ENCODE peak calls at places on chromosomes 16 and 17, in nine cellular contexts. One of them, this sample, is unnamed.
A peak's percentile ranks its signal among the peaks of the same experiment; 100 is the strongest.

GRCh38 chr17:41589301-41589700 is 2.6 kb upstream of the KRT14 start:
- DNase-seq in lung: no peak
- DNase-seq in GM06990: no peak
- DNase-seq in mammary epithelial cell: no peak
- DNase-seq in thoracic aorta: no peak
- DNase-seq in adrenal gland: no peak
- DNase-seq in sigmoid colon: peak; percentile 35
- DNase-seq in cardiac muscle cell: no peak
- DNase-seq in prostate gland: no peak
- DNase-seq in this sample: no peak

GRCh38 chr16:23566724-23567123 is 9.2 kb downstream of the UBFD1 start:
- DNase-seq in prostate gland: no peak
- DNase-seq in GM06990: no peak
- DNase-seq in adrenal gland: no peak
- DNase-seq in thoracic aorta: no peak
- DNase-seq in lung: no peak
- DNase-seq in cardiac muscle cell: no peak
- DNase-seq in sigmoid colon: no peak
- DNase-seq in mammary epithelial cell: no peak
- DNase-seq in this sample: no peak

GRCh38 chr16:75244225-75244792 is 7.1 kb downstream of the BCAR1 start:
- DNase-seq in sigmoid colon: peak; percentile 84
- DNase-seq in adrenal gland: no peak
- DNase-seq in GM06990: no peak
- DNase-seq in prostate gland: no peak
- DNase-seq in mammary epithelial cell: no peak
- DNase-seq in cardiac muscle cell: no peak
- DNase-seq in lung: peak; percentile 56
- DNase-seq in thoracic aorta: no peak
- DNase-seq in this sample: peak; percentile 59

GRCh38 chr17:4710693-4711634 is 532 bp downstream of the ARRB2 start:
- DNase-seq in prostate gland: no peak
- DNase-seq in GM06990: no peak
- DNase-seq in thoracic aorta: no peak
- DNase-seq in mammary epithelial cell: no peak
- DNase-seq in cardiac muscle cell: no peak
- DNase-seq in adrenal gland: peak; percentile 50
- DNase-seq in lung: peak; percentile 49
- DNase-seq in sigmoid colon: no peak
- DNase-seq in this sample: no peak

GRCh38 chr17:72430611-72431432 is 310.0 kb downstream of the SOX9 start:
- DNase-seq in thoracic aorta: no peak
- DNase-seq in GM06990: no peak
- DNase-seq in sigmoid colon: no peak
- DNase-seq in cardiac muscle cell: no peak
- DNase-seq in lung: no peak
- DNase-seq in prostate gland: no peak
- DNase-seq in adrenal gland: no peak
- DNase-seq in mammary epithelial cell: no peak
- DNase-seq in this sample: peak; percentile 14

GRCh38 chr17:10702574-10702973 is 5.2 kb downstream of the ADPRM start:
- DNase-seq in lung: no peak
- DNase-seq in adrenal gland: no peak
- DNase-seq in sigmoid colon: no peak
- DNase-seq in GM06990: no peak
- DNase-seq in cardiac muscle cell: no peak
- DNase-seq in prostate gland: no peak
- DNase-seq in thoracic aorta: no peak
- DNase-seq in mammary epithelial cell: no peak
- DNase-seq in this sample: peak; percentile 67

GRCh38 chr17:31495049-31495885 is 103.8 kb downstream of the RAB11FIP4 start:
- DNase-seq in sigmoid colon: no peak
- DNase-seq in cardiac muscle cell: no peak
- DNase-seq in GM06990: peak; percentile 41
- DNase-seq in adrenal gland: no peak
- DNase-seq in prostate gland: no peak
- DNase-seq in lung: no peak
- DNase-seq in thoracic aorta: no peak
- DNase-seq in mammary epithelial cell: peak; percentile 37
- DNase-seq in this sample: no peak

GRCh38 chr16:49492090-49492801 is 118.6 kb downstream of the C16orf78 start:
- DNase-seq in lung: no peak
- DNase-seq in mammary epithelial cell: no peak
- DNase-seq in cardiac muscle cell: peak; percentile 64
- DNase-seq in thoracic aorta: no peak
- DNase-seq in GM06990: no peak
- DNase-seq in prostate gland: peak; percentile 27
- DNase-seq in sigmoid colon: peak; percentile 73
- DNase-seq in adrenal gland: peak; percentile 22
- DNase-seq in this sample: peak; percentile 21

GRCh38 chr16:80300876-80301275 is 239.9 kb upstream of the DYNLRB2 start:
- DNase-seq in cardiac muscle cell: peak; percentile 29
- DNase-seq in mammary epithelial cell: peak; percentile 11
- DNase-seq in adrenal gland: no peak
- DNase-seq in sigmoid colon: no peak
- DNase-seq in thoracic aorta: no peak
- DNase-seq in GM06990: no peak
- DNase-seq in lung: no peak
- DNase-seq in prostate gland: no peak
- DNase-seq in this sample: peak; percentile 20

GRCh38 chr17:42174126-42174783 is 6.7 kb downstream of the KCNH4 start:
- DNase-seq in adrenal gland: no peak
- DNase-seq in lung: no peak
- DNase-seq in cardiac muscle cell: no peak
- DNase-seq in thoracic aorta: no peak
- DNase-seq in mammary epithelial cell: no peak
- DNase-seq in sigmoid colon: no peak
- DNase-seq in prostate gland: no peak
- DNase-seq in GM06990: no peak
- DNase-seq in this sample: no peak

DNA sequence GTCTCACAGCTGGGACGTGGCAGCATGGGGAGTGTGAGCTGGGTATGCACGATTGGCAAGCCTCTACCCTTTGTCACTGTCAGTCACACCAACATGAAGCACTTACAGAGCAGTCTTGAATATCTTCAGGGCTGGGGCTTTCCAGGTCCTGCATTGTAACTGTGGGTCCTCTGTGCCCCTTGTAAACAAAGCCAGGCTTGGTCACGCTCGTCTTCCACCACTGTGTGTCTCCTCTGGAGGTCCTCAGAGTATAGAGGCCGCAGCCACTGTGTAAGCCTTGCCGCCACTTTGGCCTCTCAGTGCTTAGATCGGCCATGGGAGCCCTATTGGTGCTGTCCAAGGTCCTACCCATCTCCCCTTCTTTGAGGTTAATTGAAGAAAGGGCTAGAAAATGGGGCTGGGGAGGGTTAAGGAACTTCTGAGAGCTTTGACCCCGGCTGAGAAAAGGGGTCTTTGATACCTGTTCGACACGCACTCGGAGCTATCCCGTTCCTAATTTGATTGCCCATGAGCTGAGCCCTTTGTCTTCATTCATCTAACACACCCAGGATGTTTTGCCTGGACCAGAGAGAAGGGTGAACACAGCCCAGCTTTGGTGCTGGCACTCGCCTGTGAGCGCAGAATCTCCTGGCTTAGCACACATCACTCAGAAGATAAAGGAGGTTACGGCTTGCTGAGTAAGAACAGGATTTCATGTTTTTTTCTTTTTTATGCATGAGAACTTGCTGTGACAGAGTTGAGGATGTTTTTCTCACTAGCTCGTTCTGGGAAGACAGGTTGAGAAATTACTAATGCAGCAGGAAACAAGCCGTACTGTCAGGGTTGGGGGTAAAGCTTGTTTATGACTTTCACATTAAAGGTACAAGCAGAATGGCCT is 267.9 kb downstream of the CPPED1 start:
- DNase-seq in GM06990: peak; percentile 81
- DNase-seq in adrenal gland: no peak
- DNase-seq in thoracic aorta: no peak
- DNase-seq in sigmoid colon: no peak
- DNase-seq in mammary epithelial cell: no peak
- DNase-seq in prostate gland: no peak
- DNase-seq in lung: no peak
- DNase-seq in cardiac muscle cell: peak; percentile 74
- DNase-seq in this sample: peak; percentile 4
- H3K4me3 ChIP-seq in GM06990: no peak overlapping the region
- H3K4me3 ChIP-seq in adrenal gland: no peak overlapping the region
- H3K4me3 ChIP-seq in thoracic aorta: no peak overlapping the region
- H3K4me3 ChIP-seq in sigmoid colon: no peak overlapping the region
- H3K4me3 ChIP-seq in mammary epithelial cell: no peak overlapping the region
- H3K4me3 ChIP-seq in prostate gland: no peak overlapping the region
- H3K4me3 ChIP-seq in lung: no peak overlapping the region
- H3K4me3 ChIP-seq in cardiac muscle cell: no peak overlapping the region
- H3K4me3 ChIP-seq in this sample: no peak overlapping the region

DNA sequence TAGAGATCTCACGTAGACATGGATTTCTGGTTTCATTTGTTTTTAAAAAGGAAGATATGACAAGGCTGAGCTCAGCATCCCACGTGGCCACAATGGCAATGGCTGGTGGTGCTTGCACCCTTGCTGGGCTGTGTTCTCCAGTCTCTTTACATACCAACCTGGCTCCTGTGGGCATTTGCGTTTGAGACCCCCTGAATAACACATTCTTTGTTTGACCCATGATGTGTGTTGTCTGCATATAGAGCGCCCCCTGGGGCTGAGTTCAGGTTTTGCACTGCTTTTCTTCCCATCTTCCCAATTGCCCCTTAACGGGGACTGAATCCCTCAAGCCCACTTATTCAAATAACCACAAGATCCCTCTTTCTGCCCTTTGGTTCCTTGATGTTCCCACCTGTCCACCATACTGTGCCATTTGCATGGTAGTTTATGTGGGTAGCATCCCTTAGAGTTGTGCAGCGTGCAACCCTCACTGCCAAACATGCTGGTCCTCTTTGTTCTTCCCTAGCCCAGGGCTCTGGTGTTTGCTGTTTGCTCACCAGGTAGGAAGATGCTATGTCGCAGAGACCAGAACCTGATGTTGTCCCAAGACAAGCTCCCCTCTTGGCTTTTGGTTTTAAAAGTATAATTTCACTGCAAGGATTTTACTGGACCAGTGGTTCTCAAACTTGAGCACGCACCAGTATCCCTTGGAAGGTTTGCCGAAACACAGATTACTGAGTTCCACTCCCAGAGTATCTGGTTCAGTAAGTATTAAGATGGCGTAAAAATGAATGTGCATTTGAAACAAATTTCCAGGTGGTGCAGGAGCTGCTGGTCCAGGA is 38.5 kb upstream of the NKD1 start:
- DNase-seq in lung: no peak
- DNase-seq in cardiac muscle cell: peak; percentile 8
- DNase-seq in GM06990: peak; percentile 17
- DNase-seq in adrenal gland: no peak
- DNase-seq in mammary epithelial cell: no peak
- DNase-seq in sigmoid colon: no peak
- DNase-seq in prostate gland: no peak
- DNase-seq in thoracic aorta: no peak
- DNase-seq in this sample: peak; percentile 29
- TF ChIP-seq CTCF in lung: no peak
- TF ChIP-seq CTCF in cardiac muscle cell: peak; percentile 77
- TF ChIP-seq CTCF in GM06990: peak; percentile 84
- TF ChIP-seq CTCF in adrenal gland: peak; percentile 52
- TF ChIP-seq CTCF in mammary epithelial cell: peak; percentile 81
- TF ChIP-seq CTCF in sigmoid colon: no peak
- TF ChIP-seq CTCF in prostate gland: no peak
- TF ChIP-seq CTCF in thoracic aorta: peak; percentile 46
- TF ChIP-seq CTCF in this sample: peak; percentile 74

GRCh38 chr17:80034977-80035686 is 540 bp downstream of the TBC1D16 start:
- DNase-seq in adrenal gland: peak; percentile 29
- DNase-seq in sigmoid colon: no peak
- DNase-seq in lung: no peak
- DNase-seq in cardiac muscle cell: peak; percentile 44
- DNase-seq in prostate gland: no peak
- DNase-seq in GM06990: no peak
- DNase-seq in thoracic aorta: no peak
- DNase-seq in mammary epithelial cell: peak; percentile 31
- DNase-seq in this sample: peak; percentile 45
- H3K4me3 ChIP-seq in adrenal gland: no peak overlapping the region
- H3K4me3 ChIP-seq in sigmoid colon: peak overlapping the region; percentile 58
- H3K4me3 ChIP-seq in lung: peak overlapping the region; percentile 77
- H3K4me3 ChIP-seq in cardiac muscle cell: peak overlapping the region; percentile 82
- H3K4me3 ChIP-seq in prostate gland: peak overlapping the region; percentile 47
- H3K4me3 ChIP-seq in GM06990: peak overlapping the region; percentile 48
- H3K4me3 ChIP-seq in thoracic aorta: peak overlapping the region; percentile 69
- H3K4me3 ChIP-seq in mammary epithelial cell: peak overlapping the region; percentile 65
- H3K4me3 ChIP-seq in this sample: peak overlapping the region; percentile 91

DNA sequence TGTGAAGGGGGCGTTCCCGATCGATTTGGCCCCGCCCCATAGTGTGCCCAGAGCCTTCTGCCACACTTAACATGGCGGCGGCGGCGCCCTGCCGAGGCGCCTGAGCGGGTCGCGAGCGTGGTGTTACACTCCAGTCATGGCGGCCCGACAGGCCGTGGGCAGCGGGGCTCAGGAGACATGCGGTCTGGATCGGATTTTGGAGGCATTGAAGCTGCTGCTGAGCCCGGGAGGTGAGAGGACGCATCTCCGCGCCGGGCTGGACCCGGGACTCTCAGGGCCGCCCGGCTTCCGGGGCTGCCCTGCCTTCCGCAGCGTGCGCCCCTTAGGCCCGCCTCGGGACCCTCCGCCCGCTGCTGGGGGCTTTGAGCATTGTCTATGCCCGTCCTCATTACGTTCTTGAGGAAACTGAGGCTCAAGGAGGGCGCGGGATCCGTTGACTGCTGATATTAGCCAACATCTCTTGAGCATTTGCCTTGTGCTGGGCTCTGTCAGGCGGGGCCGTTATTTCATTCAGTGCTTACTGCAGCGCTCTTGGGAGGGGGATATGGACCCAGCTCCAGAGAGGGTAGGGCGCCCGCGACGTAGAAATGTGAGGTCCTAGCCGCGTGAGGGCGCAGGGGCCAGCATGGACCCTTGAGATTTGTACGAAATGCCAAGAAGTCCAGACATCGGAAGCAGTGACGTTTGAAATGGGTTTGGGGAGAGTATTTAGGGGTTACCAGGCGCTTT is at the start of gene TANGO6:
- DNase-seq in adrenal gland: peak; percentile 82
- DNase-seq in sigmoid colon: peak; percentile 91
- DNase-seq in GM06990: peak; percentile 91
- DNase-seq in lung: peak; percentile 84
- DNase-seq in mammary epithelial cell: peak; percentile 64
- DNase-seq in prostate gland: peak; percentile 76
- DNase-seq in cardiac muscle cell: peak; percentile 91
- DNase-seq in thoracic aorta: peak; percentile 68
- DNase-seq in this sample: peak; percentile 82
- TF ChIP-seq CTCF in adrenal gland: no peak
- TF ChIP-seq CTCF in sigmoid colon: no peak
- TF ChIP-seq CTCF in GM06990: peak; percentile 55
- TF ChIP-seq CTCF in lung: no peak
- TF ChIP-seq CTCF in mammary epithelial cell: peak; percentile 20
- TF ChIP-seq CTCF in prostate gland: peak; percentile 17
- TF ChIP-seq CTCF in cardiac muscle cell: peak; percentile 36
- TF ChIP-seq CTCF in thoracic aorta: no peak
- TF ChIP-seq CTCF in this sample: peak; percentile 24